ENCODE peak calls at places on chromosomes 7 and 10, in five cellular contexts. G is tibial artery, I is body of pancreas, W is colonic mucosa, U is fibroblast of lung. X is an unnamed sample.

GRCh38 chr7:127253289-127254162 is 785 bp upstream of the GRM8 start:
- DNase-seq in G (peak; percentile 55), I (peak; percentile 64), W (peak; percentile 74), U (peak; percentile 50), X (peak; percentile 51)

GRCh38 chr10:43137971-43138756 is at the start of gene CSGALNACT2:
- DNase-seq in G (peak; percentile 81), I (peak; percentile 83), W (peak; percentile 87), U (peak; percentile 84), X (peak; percentile 88)

GRCh38 chr7:106866298-106867281 is 1.5 kb downstream of the PIK3CG start:
- DNase-seq in G (no peak), I (no peak), W (no peak), U (no peak), X (no peak)

GRCh38 chr7:51246258-51247245 is 70.1 kb downstream of the COBL start:
- DNase-seq in G (no peak), I (no peak), W (no peak), U (no peak), X (no peak)

GRCh38 chr7:87328281-87328680 is 17.2 kb upstream of the CROT start:
- DNase-seq in G (no peak), I (no peak), W (no peak), U (peak; percentile 62), X (no peak)

GRCh38 chr10:29160110-29160669 is 128.7 kb upstream of the LYZL1 start:
- DNase-seq in G (no peak), I (no peak), W (no peak), U (peak; percentile 69), X (no peak)

GRCh38 chr7:149878523-149878921 is 4.8 kb downstream of the ATP6V0E2 start:
- DNase-seq in G (no peak), I (no peak), W (no peak), U (no peak), X (no peak)

GRCh38 chr10:116255931-116256748 is 16.9 kb downstream of the GFRA1 start:
- DNase-seq in G (no peak), I (no peak), W (no peak), U (no peak), X (no peak)

GRCh38 chr10:31036209-31036608 is 4.5 kb upstream of the ZNF438 start:
- DNase-seq in G (no peak), I (no peak), W (no peak), U (no peak), X (no peak)

GRCh38 chr10:127912607-127913367 is 5.9 kb downstream of the PTPRE start:
- DNase-seq in G (no peak), I (no peak), W (no peak), U (no peak), X (no peak)
- H3K4me1 ChIP-seq in G (peaks cover 8% of the 10 kb centered on the region), I (peaks cover 3% of the 10 kb centered on the region), W (peaks cover under 1% of the 10 kb centered on the region), U (peaks cover 18% of the 10 kb centered on the region), X (no peaks in the 10 kb centered on the region)

GRCh38 chr7:105689093-105689819 is 108.0 kb upstream of the EFCAB10 start:
- DNase-seq in G (no peak), I (no peak), W (no peak), U (no peak), X (no peak)

GRCh38 chr7:105688617-105689016 is 107.3 kb upstream of the EFCAB10 start:
- DNase-seq in G (no peak), I (no peak), W (no peak), U (no peak), X (no peak)

GRCh38 chr7:105680505-105681187 is 99.4 kb upstream of the EFCAB10 start:
- DNase-seq in G (peak; percentile 63), I (no peak), W (peak; percentile 36), U (peak; percentile 15), X (no peak)

GRCh38 chr7:105682331-105683070 is 101.2 kb upstream of the EFCAB10 start:
- DNase-seq in G (no peak), I (no peak), W (no peak), U (peak; percentile 60), X (no peak)

DNA sequence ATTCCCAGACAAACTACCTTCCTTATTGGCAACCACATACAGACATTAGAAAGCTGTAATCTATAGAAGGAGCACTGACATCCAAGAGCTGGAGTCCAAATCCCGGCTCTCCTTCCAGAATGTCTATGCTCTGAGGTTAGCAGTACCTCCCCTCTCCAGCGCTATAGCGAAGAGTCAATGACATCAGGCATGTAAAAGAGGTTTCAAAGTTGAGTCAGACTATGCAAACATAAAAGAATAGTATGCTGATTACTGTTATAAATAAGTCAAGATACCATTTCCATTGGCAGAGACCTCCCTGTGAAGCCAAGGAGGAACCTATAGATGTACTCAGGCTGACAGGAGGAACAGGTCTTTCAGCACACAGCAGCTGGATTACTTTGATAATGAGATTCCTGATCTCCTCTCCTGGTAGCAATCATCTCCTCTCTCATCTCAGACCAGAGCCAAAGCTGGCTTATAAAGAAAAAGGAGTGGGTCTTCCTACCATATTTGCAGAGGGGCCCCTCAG is 103.9 kb upstream of the EFCAB10 start:
- DNase-seq in G (no peak), I (no peak), W (no peak), U (no peak), X (no peak)
- H3K4me1 ChIP-seq in G (no peaks in the 10 kb centered on the region), I (no peaks in the 10 kb centered on the region), W (no peaks in the 10 kb centered on the region), U (no peaks in the 10 kb centered on the region), X (peaks cover 8% of the 10 kb centered on the region)

DNA sequence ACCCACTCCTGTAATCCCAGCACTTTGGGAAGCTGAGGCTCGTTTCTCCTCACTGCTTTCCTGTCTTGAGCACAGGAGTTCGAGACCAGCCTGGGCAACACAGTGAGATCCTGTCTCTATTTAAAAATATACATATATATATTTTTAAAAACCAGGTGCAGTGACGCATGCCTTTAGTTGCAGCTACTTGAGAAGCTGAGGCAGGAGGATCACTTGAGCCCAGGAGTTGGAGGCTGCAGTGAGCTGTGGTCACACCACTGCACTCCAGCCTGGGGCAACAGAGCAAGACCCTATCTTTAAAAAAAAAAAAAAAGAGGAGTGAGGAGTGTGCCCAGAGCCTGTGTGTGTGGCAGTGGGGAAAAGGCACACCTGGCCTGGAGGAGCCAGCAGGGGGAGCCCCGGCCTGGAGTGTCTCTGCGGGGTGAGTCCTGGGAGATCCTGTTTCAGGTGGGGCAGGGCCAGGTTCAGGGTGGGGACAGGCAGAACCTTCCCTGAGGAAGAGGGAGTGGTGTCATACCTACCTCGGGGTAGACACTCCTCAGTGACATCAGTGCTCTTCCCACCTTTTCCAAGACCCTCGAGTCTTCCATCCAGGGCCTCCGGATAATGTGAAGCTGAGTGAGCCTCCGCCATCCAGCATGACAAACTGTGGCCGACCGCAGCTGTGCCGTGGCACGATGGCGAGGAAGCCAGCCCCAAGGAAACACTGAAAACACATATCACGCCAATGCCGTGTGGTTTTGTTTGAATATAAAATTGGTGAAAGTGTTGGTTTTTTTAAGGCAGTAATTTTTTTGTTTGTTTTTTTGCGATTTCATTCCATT is 9.0 kb upstream of the ARPC1B start:
- DNase-seq in G (no peak), I (peak; percentile 57), W (peak; percentile 82), U (no peak), X (peak; percentile 75)
- H3K4me1 ChIP-seq in G (no peaks in the 10 kb centered on the region), I (no peaks in the 10 kb centered on the region), W (no peaks in the 10 kb centered on the region), U (no peaks in the 10 kb centered on the region), X (no peaks in the 10 kb centered on the region)

GRCh38 chr7:104973909-104974415 is 40.0 kb upstream of the KMT2E start:
- DNase-seq in G (no peak), I (no peak), W (peak; percentile 67), U (peak; percentile 89), X (no peak)

GRCh38 chr7:104972510-104972909 is 41.5 kb upstream of the KMT2E start:
- DNase-seq in G (no peak), I (no peak), W (no peak), U (peak; percentile 75), X (no peak)

GRCh38 chr7:104976966-104977636 is 36.9 kb upstream of the KMT2E start:
- DNase-seq in G (no peak), I (no peak), W (no peak), U (no peak), X (no peak)

GRCh38 chr7:104971290-104972071 is 42.5 kb upstream of the KMT2E start:
- DNase-seq in G (peak; percentile 70), I (no peak), W (peak; percentile 70), U (peak; percentile 44), X (no peak)

GRCh38 chr7:104973227-104973626 is 40.8 kb upstream of the KMT2E start:
- DNase-seq in G (no peak), I (no peak), W (no peak), U (no peak), X (no peak)
- H3K4me1 ChIP-seq in G (peaks cover 66% of the 10 kb centered on the region), I (peaks cover 39% of the 10 kb centered on the region), W (peaks cover 7% of the 10 kb centered on the region), U (peaks cover 25% of the 10 kb centered on the region), X (no peaks in the 10 kb centered on the region)